ENCODE peak calls at places on chromosomes 5 and 9, in eight cellular contexts. W is AG04450, A is cardiac muscle cell, N is colonic mucosa, V is heart left ventricle, X is brain microvascular endothelial cell, Q is endothelial cell of umbilical vein, C is NB4. H is an unnamed sample.

GRCh38 chr5:77560677-77561263 is 68.7 kb upstream of the WDR41 start:
- DNase-seq in W (peak), A (peak), N (no peak), V (no peak), X (peak), Q (peak), C (peak), H (peak)

GRCh38 chr5:132653716-132654115 is 4.3 kb upstream of the IL13 start:
- DNase-seq in W (no peak), A (no peak), N (no peak), V (no peak), X (no peak), Q (no peak), C (no peak), H (no peak)

GRCh38 chr9:75170898-75171360 is 82.6 kb downstream of the OSTF1 start:
- DNase-seq in W (no peak), A (no peak), N (no peak), V (no peak), X (peak), Q (no peak), C (peak), H (no peak)

GRCh38 chr5:139885172-139885856 is 89.7 kb downstream of the PSD2 start:
- DNase-seq in W (no peak), A (no peak), N (no peak), V (no peak), X (no peak), Q (no peak), C (no peak), H (no peak)

GRCh38 chr5:4906821-4907220 is 233.3 kb upstream of the ADAMTS16 start:
- DNase-seq in W (no peak), A (no peak), N (no peak), V (no peak), X (no peak), Q (no peak), C (no peak), H (no peak)

GRCh38 chr5:176784218-176785165 is 25.9 kb upstream of the UNC5A start:
- DNase-seq in W (peak), A (no peak), N (no peak), V (no peak), X (peak), Q (peak), C (no peak), H (no peak)

GRCh38 chr5:90294604-90295003 is 115.0 kb downstream of the CETN3 start:
- DNase-seq in W (no peak), A (peak), N (no peak), V (no peak), X (no peak), Q (no peak), C (no peak), H (no peak)

GRCh38 chr9:34252670-34253459 is 74.0 kb downstream of the UBAP1 start:
- DNase-seq in W (no peak), A (peak), N (peak), V (peak), X (peak), Q (peak), C (peak), H (peak)

GRCh38 chr5:14038341-14038959 is 94.0 kb upstream of the DNAH5 start:
- DNase-seq in W (peak), A (no peak), N (no peak), V (no peak), X (peak), Q (peak), C (peak), H (no peak)

GRCh38 chr5:142388696-142389095 is 63.9 kb upstream of the SPRY4 start:
- DNase-seq in W (no peak), A (no peak), N (no peak), V (no peak), X (no peak), Q (no peak), C (peak), H (no peak)

GRCh38 chr5:90878549-90879196 is 320.1 kb downstream of the ADGRV1 start:
- DNase-seq in W (no peak), A (no peak), N (no peak), V (no peak), X (peak), Q (peak), C (no peak), H (no peak)

GRCh38 chr9:87102131-87102530 is 154.8 kb upstream of the GAS1 start:
- DNase-seq in W (no peak), A (no peak), N (no peak), V (no peak), X (no peak), Q (no peak), C (no peak), H (no peak)

GRCh38 chr9:133199648-133200321 is 9.3 kb downstream of the OBP2B start:
- DNase-seq in W (no peak), A (no peak), N (peak), V (peak), X (no peak), Q (no peak), C (peak), H (peak)

GRCh38 chr5:133347039-133347438 is 265.3 kb downstream of the FSTL4 start:
- DNase-seq in W (no peak), A (no peak), N (no peak), V (no peak), X (no peak), Q (no peak), C (no peak), H (peak)

GRCh38 chr9:131027048-131027871 is 18.3 kb downstream of the LAMC3 start:
- DNase-seq in W (no peak), A (no peak), N (no peak), V (no peak), X (no peak), Q (no peak), C (no peak), H (no peak)

GRCh38 chr5:137706841-137707240 is 29.0 kb downstream of the KLHL3 start:
- DNase-seq in W (no peak), A (no peak), N (no peak), V (no peak), X (peak), Q (peak), C (no peak), H (no peak)

GRCh38 chr5:169219961-169220360 is 81.0 kb downstream of the SLIT3 start:
- DNase-seq in W (no peak), A (no peak), N (no peak), V (no peak), X (no peak), Q (no peak), C (no peak), H (no peak)

GRCh38 chr5:92956886-92957285 is 624.1 kb downstream of the NR2F1-AS1 start:
- DNase-seq in W (no peak), A (no peak), N (no peak), V (no peak), X (peak), Q (no peak), C (no peak), H (no peak)

GRCh38 chr5:109868737-109869136 is 179.0 kb downstream of the MAN2A1 start:
- DNase-seq in W (peak), A (no peak), N (no peak), V (no peak), X (peak), Q (no peak), C (no peak), H (no peak)

GRCh38 chr5:126686451-126687126 is 85.8 kb downstream of the PHAX start:
- DNase-seq in W (no peak), A (no peak), N (no peak), V (no peak), X (no peak), Q (no peak), C (peak), H (peak)

GRCh38 chr9:8564960-8565359 is 765.4 kb upstream of the DMAC1 start:
- DNase-seq in W (no peak), A (no peak), N (no peak), V (no peak), X (no peak), Q (no peak), C (no peak), H (no peak)

DNA sequence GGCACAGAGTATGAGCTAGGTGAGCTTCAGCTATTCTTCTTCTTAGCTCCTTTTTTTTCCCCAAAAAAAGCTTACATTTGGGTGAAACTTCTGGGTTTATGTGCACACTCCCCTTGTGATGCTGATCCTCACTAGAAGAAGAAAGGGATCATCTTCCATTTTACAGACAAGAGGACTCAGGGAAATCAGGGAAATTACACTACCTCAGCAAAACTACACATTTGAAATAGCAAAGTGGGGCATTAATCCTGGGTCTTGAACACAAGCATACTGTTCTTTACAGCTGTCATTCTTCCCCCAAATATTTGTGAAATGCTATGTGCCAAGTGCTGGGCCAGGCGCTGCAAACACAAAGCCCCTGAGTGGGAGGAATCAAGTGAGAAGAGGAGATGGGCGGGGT is 68.6 kb upstream of the NFIL3 start:
- DNase-seq in W (no peak), A (no peak), N (no peak), V (no peak), X (no peak), Q (no peak), C (no peak), H (no peak)
- H3K4me3 ChIP-seq in W (no peak), A (no peak), N (no peak), V (no peak), X (no peak), Q (no peak), C (no peak), H (no peak)

GRCh38 chr9:136748656-136749551 is 579 bp upstream of the LCN6 start:
- DNase-seq in W (no peak), A (no peak), N (no peak), V (peak), X (no peak), Q (no peak), C (peak), H (no peak)

GRCh38 chr9:136746621-136747020 is 1.7 kb downstream of the LCN6 start:
- DNase-seq in W (no peak), A (no peak), N (no peak), V (peak), X (no peak), Q (no peak), C (no peak), H (no peak)

GRCh38 chr9:136747161-136748060 is 914 bp downstream of the LCN6 start:
- DNase-seq in W (no peak), A (no peak), N (no peak), V (peak), X (no peak), Q (no peak), C (no peak), H (no peak)

GRCh38 chr9:136750526-136750925 is 2.2 kb upstream of the LCN6 start:
- DNase-seq in W (no peak), A (no peak), N (no peak), V (no peak), X (no peak), Q (no peak), C (no peak), H (no peak)

DNA sequence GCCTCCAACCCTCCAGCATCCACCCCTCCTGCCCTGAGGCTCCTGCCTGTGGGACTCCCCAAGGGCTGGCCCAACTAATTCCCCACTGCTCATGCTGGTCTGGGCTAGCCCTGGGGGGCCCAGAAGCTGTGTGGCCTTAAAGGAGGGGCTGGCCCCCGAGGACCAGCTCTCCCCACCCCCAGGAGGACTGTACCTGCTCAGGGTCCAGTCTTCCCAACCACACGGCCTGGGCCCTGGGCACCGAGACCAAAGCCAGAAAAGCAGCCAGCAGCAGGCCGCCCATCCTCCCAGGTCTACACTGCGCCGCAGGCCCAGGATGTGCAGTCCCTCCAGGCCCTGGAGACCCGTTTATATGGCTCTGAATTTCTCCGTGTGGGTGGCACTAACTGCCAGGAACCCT is at the start of gene LCN6:
- DNase-seq in W (no peak), A (no peak), N (no peak), V (peak), X (no peak), Q (no peak), C (peak), H (no peak)
- H3K4me3 ChIP-seq in W (no peak), A (no peak), N (no peak), V (no peak), X (no peak), Q (no peak), C (no peak), H (no peak)

GRCh38 chr5:113330533-113331200 is 104.1 kb downstream of the TSSK1B start:
- DNase-seq in W (no peak), A (peak), N (no peak), V (peak), X (peak), Q (peak), C (peak), H (peak)
- H3K4me3 ChIP-seq in W (no peak), A (no peak), N (no peak), V (no peak), X (no peak), Q (no peak), C (no peak), H (no peak)

GRCh38 chr9:92404031-92404430 is 347 bp downstream of the OGN start:
- DNase-seq in W (no peak), A (no peak), N (no peak), V (no peak), X (no peak), Q (no peak), C (no peak), H (no peak)

GRCh38 chr9:92402359-92402758 is 2.0 kb downstream of the OGN start:
- DNase-seq in W (no peak), A (no peak), N (no peak), V (no peak), X (no peak), Q (no peak), C (no peak), H (no peak)

GRCh38 chr9:92405770-92406169 is 1.4 kb upstream of the OGN start:
- DNase-seq in W (no peak), A (no peak), N (no peak), V (no peak), X (no peak), Q (no peak), C (no peak), H (no peak)

GRCh38 chr9:92404437-92404836 is at the start of gene OGN:
- DNase-seq in W (no peak), A (no peak), N (no peak), V (no peak), X (no peak), Q (no peak), C (no peak), H (no peak)

DNA sequence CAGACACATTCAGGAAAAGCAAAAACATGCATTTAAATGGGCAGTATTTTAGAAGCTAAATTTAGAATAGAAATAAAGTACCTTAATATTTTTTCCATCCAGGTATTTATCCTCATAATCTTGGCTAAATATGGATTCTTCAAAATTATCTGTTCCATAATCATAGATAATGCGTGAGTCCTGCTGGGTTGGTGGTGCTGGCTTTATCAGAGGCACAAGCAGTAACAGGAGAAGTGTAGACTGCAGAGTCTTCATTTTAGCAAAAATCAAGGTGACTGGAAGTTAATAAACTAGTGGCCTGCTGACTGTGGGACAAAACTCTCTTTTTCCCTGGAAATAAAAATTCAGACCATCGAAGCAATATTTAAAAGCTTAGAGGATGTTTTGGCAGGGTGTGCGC is 1.2 kb downstream of the OGN start:
- DNase-seq in W (no peak), A (no peak), N (no peak), V (no peak), X (no peak), Q (no peak), C (no peak), H (no peak)
- H3K4me3 ChIP-seq in W (no peak), A (no peak), N (no peak), V (peak), X (no peak), Q (no peak), C (no peak), H (no peak)

GRCh38 chr9:76604171-76604570 is 145.2 kb downstream of the GCNT1 start:
- DNase-seq in W (no peak), A (no peak), N (no peak), V (no peak), X (no peak), Q (no peak), C (no peak), H (no peak)

GRCh38 chr9:76603448-76603895 is 144.5 kb downstream of the GCNT1 start:
- DNase-seq in W (no peak), A (no peak), N (no peak), V (no peak), X (no peak), Q (no peak), C (peak), H (no peak)

GRCh38 chr9:76602191-76602590 is 143.2 kb downstream of the GCNT1 start:
- DNase-seq in W (no peak), A (no peak), N (no peak), V (no peak), X (no peak), Q (no peak), C (no peak), H (no peak)

GRCh38 chr9:76607730-76608475 is 148.9 kb downstream of the GCNT1 start:
- DNase-seq in W (no peak), A (no peak), N (no peak), V (no peak), X (no peak), Q (no peak), C (peak), H (no peak)

DNA sequence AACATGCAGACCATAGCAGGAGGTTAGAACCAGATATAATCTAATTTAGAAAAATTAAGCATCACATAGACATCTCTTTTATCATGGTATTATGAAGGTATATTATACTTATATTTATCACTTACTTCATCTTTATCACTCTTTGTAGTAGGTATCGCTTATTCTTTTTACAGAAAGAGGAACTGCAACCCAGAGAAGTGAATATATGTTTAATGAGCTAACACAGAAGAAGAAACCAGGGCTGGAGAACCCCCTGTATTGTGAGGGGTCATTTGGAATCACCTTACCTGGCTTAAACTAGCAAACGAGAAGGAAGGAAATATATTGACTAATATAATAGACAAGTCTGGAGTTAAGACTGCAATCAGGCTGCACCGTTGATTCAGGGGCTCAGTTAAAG is 146.3 kb downstream of the GCNT1 start:
- DNase-seq in W (no peak), A (no peak), N (no peak), V (no peak), X (no peak), Q (no peak), C (no peak), H (peak)
- H3K4me3 ChIP-seq in W (no peak), A (no peak), N (no peak), V (no peak), X (no peak), Q (no peak), C (no peak), H (no peak)

DNA sequence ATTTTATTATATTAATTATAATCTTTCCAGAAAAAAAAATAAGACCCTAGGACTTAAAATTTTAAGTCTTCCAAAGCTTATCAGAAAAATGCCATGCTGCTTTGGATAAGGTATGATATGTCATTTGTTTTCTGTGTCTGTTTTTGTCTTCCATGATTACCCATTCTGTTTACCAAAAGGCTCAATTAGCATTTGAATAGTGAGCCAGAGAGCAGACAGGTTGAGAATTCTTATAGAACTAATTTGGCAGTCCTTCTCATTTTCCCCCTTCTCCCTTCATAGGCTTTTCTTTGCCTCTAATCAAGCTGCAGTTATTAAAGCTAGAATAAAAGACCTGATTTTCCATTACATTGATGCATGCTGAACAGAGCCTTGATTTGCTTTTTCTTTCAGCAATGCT is 993.0 kb downstream of the MAT2B start:
- DNase-seq in W (no peak), A (no peak), N (no peak), V (no peak), X (no peak), Q (no peak), C (no peak), H (no peak)
- H3K4me3 ChIP-seq in W (no peak), A (no peak), N (no peak), V (no peak), X (no peak), Q (no peak), C (no peak), H (no peak)

GRCh38 chr5:79771387-79771786 is 81.8 kb downstream of the CMYA5 start:
- DNase-seq in W (no peak), A (no peak), N (no peak), V (no peak), X (peak), Q (no peak), C (no peak), H (no peak)
- H3K4me3 ChIP-seq in W (no peak), A (no peak), N (no peak), V (no peak), X (no peak), Q (no peak), C (no peak), H (no peak)

GRCh38 chr5:167248262-167248661 is 1043.2 kb upstream of the WWC1 start:
- DNase-seq in W (no peak), A (no peak), N (no peak), V (no peak), X (peak), Q (no peak), C (no peak), H (no peak)

GRCh38 chr5:167241436-167242067 is 1049.9 kb upstream of the WWC1 start:
- DNase-seq in W (no peak), A (no peak), N (no peak), V (no peak), X (no peak), Q (no peak), C (no peak), H (no peak)

GRCh38 chr5:167245871-167246270 is 1045.6 kb upstream of the WWC1 start:
- DNase-seq in W (no peak), A (peak), N (no peak), V (no peak), X (no peak), Q (no peak), C (no peak), H (no peak)

GRCh38 chr5:167244583-167244982 is 1046.9 kb upstream of the WWC1 start:
- DNase-seq in W (no peak), A (peak), N (no peak), V (no peak), X (peak), Q (no peak), C (peak), H (no peak)
- H3K4me3 ChIP-seq in W (no peak), A (no peak), N (no peak), V (no peak), X (no peak), Q (no peak), C (no peak), H (no peak)

GRCh38 chr5:88393721-88394530 is 125.3 kb upstream of the TMEM161B start:
- DNase-seq in W (no peak), A (no peak), N (no peak), V (no peak), X (no peak), Q (no peak), C (no peak), H (no peak)
- H3K4me3 ChIP-seq in W (no peak), A (no peak), N (no peak), V (no peak), X (no peak), Q (no peak), C (no peak), H (no peak)